ENCODE peak calls at places on chromosomes 16 and 17, in four cellular contexts. One of them, this sample, is unnamed.
A peak's percentile ranks its signal among the peaks of the same experiment; 100 is the strongest.

GRCh38 chr16:11128211-11129123 is 127.5 kb downstream of the SOCS1 start:
- DNase-seq in endothelial cell: no peak
- DNase-seq in cardiac muscle cell: peak; percentile 77
- DNase-seq in fibroblast of villous mesenchyme: peak; percentile 96
- DNase-seq in this sample: no peak

GRCh38 chr17:49049265-49049664 is 52.1 kb downstream of the IGF2BP1 start:
- DNase-seq in cardiac muscle cell: no peak
- DNase-seq in endothelial cell: no peak
- DNase-seq in fibroblast of villous mesenchyme: no peak
- DNase-seq in this sample: no peak

GRCh38 chr17:37274432-37274831 is 101.4 kb upstream of the C17orf78 start:
- DNase-seq in cardiac muscle cell: no peak
- DNase-seq in fibroblast of villous mesenchyme: peak; percentile 94
- DNase-seq in endothelial cell: no peak
- DNase-seq in this sample: no peak

GRCh38 chr16:16908058-16908457 is 529.1 kb downstream of the NPIPA7 start:
- DNase-seq in endothelial cell: no peak
- DNase-seq in fibroblast of villous mesenchyme: no peak
- DNase-seq in cardiac muscle cell: no peak
- DNase-seq in this sample: no peak

GRCh38 chr17:73616120-73616872 is 27.9 kb downstream of the SDK2 start:
- DNase-seq in fibroblast of villous mesenchyme: no peak
- DNase-seq in cardiac muscle cell: no peak
- DNase-seq in endothelial cell: no peak
- DNase-seq in this sample: no peak

GRCh38 chr16:30621765-30622164 is 11.6 kb upstream of the ZNF689 start:
- DNase-seq in cardiac muscle cell: no peak
- DNase-seq in endothelial cell: no peak
- DNase-seq in fibroblast of villous mesenchyme: no peak
- DNase-seq in this sample: no peak

GRCh38 chr17:40830085-40830776 is 7.8 kb upstream of the KRT10 start:
- DNase-seq in endothelial cell: no peak
- DNase-seq in cardiac muscle cell: no peak
- DNase-seq in fibroblast of villous mesenchyme: no peak
- DNase-seq in this sample: no peak

GRCh38 chr16:76335187-76335974 is 58.2 kb downstream of the CNTNAP4 start:
- DNase-seq in fibroblast of villous mesenchyme: no peak
- DNase-seq in endothelial cell: no peak
- DNase-seq in cardiac muscle cell: no peak
- DNase-seq in this sample: no peak

GRCh38 chr16:53985865-53986264 is 281.9 kb downstream of the FTO start:
- DNase-seq in cardiac muscle cell: no peak
- DNase-seq in endothelial cell: no peak
- DNase-seq in fibroblast of villous mesenchyme: peak; percentile 14
- DNase-seq in this sample: no peak

GRCh38 chr16:50741808-50742520 is at the start of gene CYLD:
- DNase-seq in fibroblast of villous mesenchyme: peak; percentile 99
- DNase-seq in cardiac muscle cell: peak; percentile 100
- DNase-seq in endothelial cell: peak; percentile 99
- DNase-seq in this sample: peak; percentile 98

GRCh38 chr17:74737299-74738050 is 419 bp downstream of the RAB37 start:
- DNase-seq in endothelial cell: peak; percentile 47
- DNase-seq in fibroblast of villous mesenchyme: no peak
- DNase-seq in cardiac muscle cell: peak; percentile 51
- DNase-seq in this sample: no peak

GRCh38 chr17:13001991-13002615 is 15.7 kb downstream of the ELAC2 start:
- DNase-seq in fibroblast of villous mesenchyme: no peak
- DNase-seq in endothelial cell: no peak
- DNase-seq in cardiac muscle cell: peak; percentile 22
- DNase-seq in this sample: no peak

GRCh38 chr17:17015221-17015620 is 27.0 kb upstream of the MPRIP start:
- DNase-seq in endothelial cell: no peak
- DNase-seq in cardiac muscle cell: no peak
- DNase-seq in fibroblast of villous mesenchyme: no peak
- DNase-seq in this sample: no peak

GRCh38 chr17:57442401-57442823 is 186.1 kb downstream of the MSI2 start:
- DNase-seq in fibroblast of villous mesenchyme: peak; percentile 76
- DNase-seq in cardiac muscle cell: peak; percentile 61
- DNase-seq in endothelial cell: no peak
- DNase-seq in this sample: no peak

GRCh38 chr16:84024854-84025253 is 17.7 kb downstream of the SLC38A8 start:
- DNase-seq in cardiac muscle cell: peak; percentile 69
- DNase-seq in endothelial cell: no peak
- DNase-seq in fibroblast of villous mesenchyme: peak; percentile 45
- DNase-seq in this sample: no peak

GRCh38 chr17:22517716-22518115 is 825.4 kb downstream of the KCNJ18 start:
- DNase-seq in endothelial cell: no peak
- DNase-seq in fibroblast of villous mesenchyme: no peak
- DNase-seq in cardiac muscle cell: no peak
- DNase-seq in this sample: no peak

GRCh38 chr16:9260665-9261064 is 169.2 kb downstream of the HAPSTR1 start:
- DNase-seq in endothelial cell: no peak
- DNase-seq in fibroblast of villous mesenchyme: no peak
- DNase-seq in cardiac muscle cell: no peak
- DNase-seq in this sample: no peak

GRCh38 chr17:37092041-37092440 is 143.3 kb downstream of the AATF start:
- DNase-seq in endothelial cell: no peak
- DNase-seq in cardiac muscle cell: no peak
- DNase-seq in fibroblast of villous mesenchyme: no peak
- DNase-seq in this sample: no peak

GRCh38 chr17:4642286-4642685 is 808 bp upstream of the ALOX15 start:
- DNase-seq in fibroblast of villous mesenchyme: no peak
- DNase-seq in endothelial cell: no peak
- DNase-seq in cardiac muscle cell: no peak
- DNase-seq in this sample: no peak

GRCh38 chr16:89396156-89396555 is 94.2 kb downstream of the ANKRD11 start:
- DNase-seq in fibroblast of villous mesenchyme: no peak
- DNase-seq in endothelial cell: no peak
- DNase-seq in cardiac muscle cell: no peak
- DNase-seq in this sample: no peak

GRCh38 chr16:89400740-89401139 is 89.6 kb downstream of the ANKRD11 start:
- DNase-seq in endothelial cell: no peak
- DNase-seq in fibroblast of villous mesenchyme: no peak
- DNase-seq in cardiac muscle cell: no peak
- DNase-seq in this sample: no peak

GRCh38 chr16:89398924-89399323 is 91.4 kb downstream of the ANKRD11 start:
- DNase-seq in fibroblast of villous mesenchyme: no peak
- DNase-seq in cardiac muscle cell: no peak
- DNase-seq in endothelial cell: no peak
- DNase-seq in this sample: no peak

GRCh38 chr16:89395150-89396142 is 94.9 kb downstream of the ANKRD11 start:
- DNase-seq in fibroblast of villous mesenchyme: peak; percentile 99
- DNase-seq in cardiac muscle cell: peak; percentile 99
- DNase-seq in endothelial cell: no peak
- DNase-seq in this sample: no peak

GRCh38 chr16:89397331-89397861 is 93.0 kb downstream of the ANKRD11 start:
- DNase-seq in fibroblast of villous mesenchyme: no peak
- DNase-seq in endothelial cell: no peak
- DNase-seq in cardiac muscle cell: no peak
- DNase-seq in this sample: no peak
- TF ChIP-seq CTCF in fibroblast of villous mesenchyme: no peak
- TF ChIP-seq CTCF in endothelial cell: no peak
- TF ChIP-seq CTCF in cardiac muscle cell: no peak
- TF ChIP-seq CTCF in this sample: no peak

GRCh38 chr16:69424053-69424934 is at the start of gene CYB5B:
- DNase-seq in cardiac muscle cell: peak; percentile 99
- DNase-seq in fibroblast of villous mesenchyme: peak; percentile 99
- DNase-seq in endothelial cell: peak; percentile 85
- DNase-seq in this sample: peak; percentile 75
- TF ChIP-seq CTCF in cardiac muscle cell: no peak
- TF ChIP-seq CTCF in fibroblast of villous mesenchyme: no peak
- TF ChIP-seq CTCF in endothelial cell: no peak
- TF ChIP-seq CTCF in this sample: no peak

DNA sequence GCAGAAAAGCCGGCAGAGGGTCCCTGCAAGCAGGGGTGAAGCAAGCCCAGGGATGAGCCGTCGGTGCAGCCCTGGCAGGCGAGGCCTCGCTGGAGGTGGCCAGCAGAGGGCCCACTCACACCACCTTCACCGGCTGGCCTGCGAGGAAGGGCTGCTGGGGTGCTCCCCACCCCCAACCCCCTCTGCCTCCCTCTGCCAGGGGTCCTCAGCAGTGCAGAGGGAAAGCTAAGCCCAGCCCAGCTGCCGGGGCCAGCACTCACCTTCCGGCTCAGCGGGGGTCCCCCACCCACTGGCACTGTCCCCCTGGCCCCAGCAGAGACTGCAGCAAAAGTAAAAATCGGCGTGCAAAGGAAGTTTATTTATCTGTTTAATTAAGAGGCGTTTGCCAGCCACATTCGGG is 113.4 kb downstream of the ENGASE start:
- DNase-seq in fibroblast of villous mesenchyme: no peak
- DNase-seq in cardiac muscle cell: peak; percentile 6
- DNase-seq in endothelial cell: peak; percentile 72
- DNase-seq in this sample: peak; percentile 37
- TF ChIP-seq CTCF in fibroblast of villous mesenchyme: peak; percentile 50
- TF ChIP-seq CTCF in cardiac muscle cell: peak; percentile 53
- TF ChIP-seq CTCF in endothelial cell: peak; percentile 73
- TF ChIP-seq CTCF in this sample: peak; percentile 67

DNA sequence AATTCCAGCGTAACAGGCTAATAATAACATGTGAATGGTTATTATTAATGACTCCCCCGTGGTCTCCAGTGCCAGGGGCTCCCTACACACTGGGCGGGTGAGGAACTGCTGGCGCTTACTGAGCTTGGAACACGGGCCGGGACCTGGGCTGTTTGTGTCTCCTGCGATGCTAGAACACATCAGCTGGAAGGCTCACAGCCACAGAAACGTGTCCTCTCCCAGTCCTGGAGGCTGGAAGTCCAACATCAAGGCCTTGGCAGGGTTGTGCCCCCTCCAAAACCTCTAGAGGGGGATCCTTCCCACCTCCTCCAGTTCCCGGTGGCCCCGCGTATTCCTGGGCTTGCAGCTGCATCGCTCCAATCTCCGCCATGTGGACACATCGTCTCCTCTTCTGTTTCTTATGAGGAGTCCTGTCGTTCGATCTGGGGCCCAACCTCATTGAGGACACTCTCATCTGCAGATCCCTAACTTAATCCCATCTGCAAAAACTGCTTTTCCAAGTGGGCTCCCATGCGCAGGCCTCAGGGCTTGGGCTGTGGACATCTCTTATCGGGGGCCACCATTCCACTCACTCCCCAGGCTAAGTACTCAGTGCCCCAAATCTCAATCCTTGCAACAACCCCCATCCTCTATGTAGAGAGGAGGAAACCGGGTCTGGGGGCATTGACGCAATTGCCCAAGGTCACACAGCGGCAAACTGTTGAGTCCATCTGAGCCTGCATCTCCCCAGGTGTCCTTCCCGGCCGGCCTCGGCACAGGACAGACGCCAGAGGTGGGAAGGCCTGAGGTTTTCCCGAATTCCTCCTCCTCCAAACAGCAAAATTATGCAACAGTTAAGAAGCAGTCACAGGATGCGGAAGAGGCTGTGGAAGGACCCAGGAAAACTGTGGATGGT is 193.9 kb downstream of the IRF8 start:
- DNase-seq in cardiac muscle cell: no peak
- DNase-seq in fibroblast of villous mesenchyme: no peak
- DNase-seq in endothelial cell: no peak
- DNase-seq in this sample: no peak
- TF ChIP-seq CTCF in cardiac muscle cell: no peak
- TF ChIP-seq CTCF in fibroblast of villous mesenchyme: no peak
- TF ChIP-seq CTCF in endothelial cell: no peak
- TF ChIP-seq CTCF in this sample: no peak

GRCh38 chr17:80051681-80052080 is 15.2 kb downstream of the CCDC40 start:
- DNase-seq in endothelial cell: no peak
- DNase-seq in cardiac muscle cell: no peak
- DNase-seq in fibroblast of villous mesenchyme: no peak
- DNase-seq in this sample: no peak

GRCh38 chr17:80050706-80051105 is 14.3 kb downstream of the CCDC40 start:
- DNase-seq in cardiac muscle cell: no peak
- DNase-seq in endothelial cell: no peak
- DNase-seq in fibroblast of villous mesenchyme: no peak
- DNase-seq in this sample: no peak

GRCh38 chr17:80053102-80053501 is 16.7 kb downstream of the CCDC40 start:
- DNase-seq in cardiac muscle cell: no peak
- DNase-seq in fibroblast of villous mesenchyme: peak; percentile 82
- DNase-seq in endothelial cell: no peak
- DNase-seq in this sample: no peak

GRCh38 chr17:80047176-80047575 is 10.7 kb downstream of the CCDC40 start:
- DNase-seq in fibroblast of villous mesenchyme: no peak
- DNase-seq in endothelial cell: no peak
- DNase-seq in cardiac muscle cell: no peak
- DNase-seq in this sample: no peak

GRCh38 chr17:80049986-80050385 is 13.5 kb downstream of the CCDC40 start:
- DNase-seq in endothelial cell: no peak
- DNase-seq in fibroblast of villous mesenchyme: no peak
- DNase-seq in cardiac muscle cell: no peak
- DNase-seq in this sample: no peak
- TF ChIP-seq CTCF in endothelial cell: no peak
- TF ChIP-seq CTCF in fibroblast of villous mesenchyme: no peak
- TF ChIP-seq CTCF in cardiac muscle cell: no peak
- TF ChIP-seq CTCF in this sample: no peak

GRCh38 chr16:47940466-47940865 is 215.3 kb downstream of the ABCC12 start:
- DNase-seq in fibroblast of villous mesenchyme: no peak
- DNase-seq in endothelial cell: no peak
- DNase-seq in cardiac muscle cell: no peak
- DNase-seq in this sample: no peak
- TF ChIP-seq CTCF in fibroblast of villous mesenchyme: no peak
- TF ChIP-seq CTCF in endothelial cell: no peak
- TF ChIP-seq CTCF in cardiac muscle cell: no peak
- TF ChIP-seq CTCF in this sample: no peak

DNA sequence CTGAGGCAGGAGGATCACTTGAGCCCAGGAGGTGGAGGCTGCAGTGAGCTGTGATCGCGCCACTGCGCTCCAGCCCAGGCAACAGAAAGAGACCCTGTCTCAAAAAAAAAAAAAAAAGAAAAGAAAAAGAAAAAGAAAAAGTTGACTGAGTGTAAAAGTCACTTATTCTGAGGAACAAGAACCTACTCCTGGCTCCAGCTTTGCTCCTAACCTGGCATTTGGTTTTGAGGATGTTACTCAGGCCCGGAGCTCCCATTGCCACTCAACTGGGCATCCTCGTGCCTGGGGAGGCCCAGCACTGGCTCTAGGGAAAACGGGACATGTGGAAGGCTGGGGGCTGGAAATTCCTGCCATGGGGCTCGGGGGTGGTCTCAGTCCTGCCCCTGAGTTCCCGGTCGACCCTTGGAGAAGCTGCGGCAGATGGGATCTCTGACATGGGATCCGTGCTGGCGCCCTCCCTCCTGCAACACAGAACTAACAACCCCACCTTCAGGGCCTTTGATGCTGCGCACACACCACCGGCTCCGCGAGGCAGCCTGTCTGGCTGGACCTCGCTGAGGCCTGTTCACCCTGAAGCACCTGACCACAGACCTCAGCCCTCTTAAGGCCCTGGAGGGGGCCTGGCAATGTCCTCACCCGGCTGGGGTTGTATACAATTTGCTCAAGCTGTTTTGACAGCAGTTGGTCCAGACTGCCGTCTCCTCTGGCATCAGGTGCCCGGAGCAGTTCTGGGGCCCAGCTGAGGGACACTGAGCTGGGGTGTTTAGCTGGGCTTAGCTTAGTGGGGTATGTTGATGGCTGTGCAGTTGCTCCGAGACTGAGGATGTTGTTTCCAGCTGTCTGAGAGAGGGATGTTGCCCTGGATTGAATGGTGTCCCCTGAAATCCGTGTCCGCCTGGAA is 12.3 kb downstream of the CD7 start:
- DNase-seq in endothelial cell: no peak
- DNase-seq in cardiac muscle cell: no peak
- DNase-seq in fibroblast of villous mesenchyme: no peak
- DNase-seq in this sample: no peak
- TF ChIP-seq CTCF in endothelial cell: no peak
- TF ChIP-seq CTCF in cardiac muscle cell: no peak
- TF ChIP-seq CTCF in fibroblast of villous mesenchyme: no peak
- TF ChIP-seq CTCF in this sample: no peak

This sample was measured in progenitor cell of endocrine pancreas.